ENCODE peak calls at places on chromosomes 13 and 19, in five cellular contexts. G, I, T, X and J are unnamed samples.

GRCh38 chr19:17450264-17451075 is 2.0 kb upstream of the TMEM221 start:
- DNase-seq in X (no peak), G (no peak), I (no peak), T (no peak), J (no peak)

GRCh38 chr19:53879145-53880037 is 2.6 kb upstream of the PRKCG start:
- DNase-seq in G (peak; percentile 97), T (peak; percentile 91), X (peak; percentile 84), I (peak; percentile 91), J (no peak)

GRCh38 chr13:42305503-42305902 is 33.6 kb downstream of the AKAP11 start:
- DNase-seq in G (no peak), X (no peak), I (no peak), T (no peak), J (no peak)

GRCh38 chr13:46896346-46897138 is at the start of gene HTR2A:
- DNase-seq in I (no peak), T (peak; percentile 65), G (peak; percentile 48), X (peak; percentile 18), J (no peak)

GRCh38 chr13:102327119-102327617 is 74.7 kb downstream of the FGF14 start:
- DNase-seq in T (no peak), G (no peak), I (no peak), X (no peak), J (no peak)

GRCh38 chr13:101283782-101284181 is 132.5 kb downstream of the NALCN start:
- DNase-seq in X (no peak), T (no peak), I (no peak), G (no peak), J (no peak)

GRCh38 chr19:46189971-46190335 is 39.6 kb upstream of the IGFL1 start:
- DNase-seq in I (no peak), G (no peak), T (no peak), X (no peak), J (no peak)

GRCh38 chr13:21668665-21669599 is 1.9 kb upstream of the FGF9 start:
- DNase-seq in X (peak; percentile 21), I (no peak), T (peak; percentile 33), G (peak; percentile 76), J (peak; percentile 69)

GRCh38 chr13:73212482-73212881 is 153.7 kb downstream of the KLF5 start:
- DNase-seq in G (no peak), X (no peak), T (no peak), I (no peak), J (no peak)

GRCh38 chr19:15836595-15837398 is 21.3 kb upstream of the OR10H1 start:
- DNase-seq in X (peak; percentile 95), G (peak; percentile 99), T (peak; percentile 91), I (peak; percentile 82), J (peak; percentile 98)

GRCh38 chr19:30522359-30522758 is 150.2 kb downstream of the ZNF536 start:
- DNase-seq in X (no peak), T (no peak), G (no peak), I (no peak), J (no peak)

GRCh38 chr19:3857449-3858003 is 11.3 kb downstream of the ZFR2 start:
- DNase-seq in I (peak; percentile 18), G (no peak), X (no peak), T (no peak), J (peak; percentile 39)

GRCh38 chr13:57326532-57326931 is 159.5 kb downstream of the PRR20E start:
- DNase-seq in I (no peak), X (no peak), G (no peak), T (no peak), J (no peak)

GRCh38 chr19:5358173-5358800 is 17.7 kb upstream of the PTPRS start:
- DNase-seq in T (no peak), G (no peak), X (peak; percentile 41), I (no peak), J (no peak)

GRCh38 chr19:4851551-4852290 is 15.7 kb downstream of the PLIN3 start:
- DNase-seq in G (peak; percentile 79), T (peak; percentile 39), X (peak; percentile 17), I (peak; percentile 47), J (peak; percentile 77)

GRCh38 chr13:26062853-26063444 is 11.1 kb upstream of the SHISA2 start:
- DNase-seq in T (peak; percentile 75), I (peak; percentile 61), X (peak; percentile 53), G (peak; percentile 52), J (peak; percentile 50)

GRCh38 chr19:2731181-2732117 is 8.4 kb downstream of the SLC39A3 start:
- DNase-seq in T (no peak), X (no peak), G (no peak), I (no peak), J (no peak)

GRCh38 chr13:97165527-97166425 is 56.4 kb upstream of the MBNL2 start:
- DNase-seq in G (no peak), I (no peak), T (no peak), X (no peak), J (no peak)

GRCh38 chr13:20231839-20232555 is at the start of gene GJB6:
- DNase-seq in T (no peak), X (no peak), I (no peak), G (no peak), J (no peak)

GRCh38 chr19:41928754-41929535 is 696 bp upstream of the ERFL start:
- DNase-seq in I (no peak), X (no peak), G (no peak), T (no peak), J (peak; percentile 62)

GRCh38 chr13:81795710-81796109 is 1454.8 kb upstream of the SPRY2 start:
- DNase-seq in I (no peak), T (no peak), G (no peak), X (no peak), J (no peak)

GRCh38 chr19:10279737-10280442 is 6.9 kb upstream of the ICAM4 start:
- DNase-seq in G (no peak), X (no peak), I (no peak), T (no peak), J (no peak)

GRCh38 chr13:46492946-46493345 is 60.0 kb upstream of the LRCH1 start:
- DNase-seq in T (peak; percentile 64), G (peak; percentile 61), I (no peak), X (peak; percentile 48), J (peak; percentile 63)

GRCh38 chr13:25905411-25906010 is 146.3 kb downstream of the SHISA2 start:
- DNase-seq in T (no peak), X (no peak), I (no peak), G (no peak), J (no peak)

GRCh38 chr19:46181386-46181774 is 33.3 kb downstream of the IGFL2 start:
- DNase-seq in G (no peak), T (peak; percentile 38), X (peak; percentile 60), I (no peak), J (no peak)

GRCh38 chr19:7360393-7360984 is 11.8 kb downstream of the ARHGEF18 start:
- DNase-seq in I (no peak), G (no peak), T (no peak), X (peak; percentile 15), J (no peak)

GRCh38 chr19:51627491-51628138 is 2.6 kb downstream of the SIGLEC5 start:
- DNase-seq in T (no peak), G (no peak), X (no peak), I (no peak), J (no peak)

GRCh38 chr13:113638173-113638746 is 19.7 kb downstream of the ATP4B start:
- DNase-seq in G (no peak), X (no peak), T (no peak), I (no peak), J (no peak)

GRCh38 chr13:70666883-70667282 is 558.6 kb upstream of the KLHL1 start:
- DNase-seq in G (no peak), T (no peak), X (no peak), I (no peak), J (no peak)

GRCh38 chr13:110138009-110138699 is 168.8 kb downstream of the COL4A1 start:
- DNase-seq in I (peak; percentile 48), G (peak; percentile 90), X (peak; percentile 78), T (peak; percentile 83), J (peak; percentile 2)

GRCh38 chr19:55478364-55478763 is 1.9 kb downstream of the ZNF628 start:
- DNase-seq in T (no peak), X (no peak), I (no peak), G (no peak), J (no peak)

GRCh38 chr13:28337196-28338045 is 157.5 kb downstream of the FLT1 start:
- DNase-seq in X (peak; percentile 76), T (peak; percentile 52), I (no peak), G (peak; percentile 66), J (no peak)

GRCh38 chr13:29901714-29902631 is 51.6 kb upstream of the UBL3 start:
- DNase-seq in G (peak; percentile 75), I (no peak), T (peak; percentile 95), X (peak; percentile 98), J (no peak)

GRCh38 chr13:50012396-50013169 is 2.7 kb upstream of the KCNRG start:
- DNase-seq in X (peak; percentile 78), I (no peak), G (no peak), T (no peak), J (no peak)